ENCODE peak calls at places on chromosomes 4 and X, in four cellular contexts. B is kidney epithelial cell, A is AG09309, L is right lobe of liver. F is an unnamed sample.
A peak's percentile ranks its signal among the peaks of the same experiment; 100 is the strongest.

GRCh38 chr4:6770581-6771228 is 11.8 kb upstream of the KIAA0232 start:
- DNase-seq in L (no peak), A (no peak), B (no peak), F (no peak)

GRCh38 chr4:145565328-145565727 is 53.9 kb upstream of the MMAA start:
- DNase-seq in B (no peak), A (peak; percentile 20), L (no peak), F (no peak)

GRCh38 chr4:176690716-176691115 is 102.0 kb downstream of the VEGFC start:
- DNase-seq in A (no peak), B (no peak), L (no peak), F (no peak)

GRCh38 chrX:46327229-46328081 is 217.8 kb downstream of the ZNF674 start:
- DNase-seq in L (peak; percentile 45), B (peak; percentile 64), A (no peak), F (peak; percentile 59)

GRCh38 chrX:53128097-53128749 is 34.3 kb downstream of the KANTR start:
- DNase-seq in A (peak; percentile 13), B (no peak), L (no peak), F (no peak)

GRCh38 chr4:8451440-8452182 is 11.0 kb downstream of the TRMT44 start:
- DNase-seq in A (no peak), B (no peak), L (no peak), F (no peak)

GRCh38 chr4:97917115-97917514 is 226.2 kb downstream of the STPG2 start:
- DNase-seq in A (no peak), L (no peak), B (no peak), F (no peak)

GRCh38 chr4:33302298-33302697 is 2582.1 kb downstream of the PCDH7 start:
- DNase-seq in B (peak; percentile 12), A (no peak), L (no peak), F (peak; percentile 97)

GRCh38 chrX:43644124-43644701 is 11.9 kb upstream of the MAOA start:
- DNase-seq in L (no peak), A (no peak), B (peak; percentile 65), F (peak; percentile 28)

GRCh38 chrX:9907645-9908387 is 59.3 kb upstream of the CLDN34 start:
- DNase-seq in B (no peak), A (no peak), L (no peak), F (no peak)

GRCh38 chr4:112127048-112127637 is 18.1 kb upstream of the FAM241A start:
- DNase-seq in A (no peak), L (no peak), B (no peak), F (no peak)

GRCh38 chr4:171812377-171813194 is 618 bp upstream of the GALNTL6 start:
- DNase-seq in B (no peak), L (no peak), A (no peak), F (no peak)

GRCh38 chr4:6232836-6233785 is 32.8 kb upstream of the JAKMIP1 start:
- DNase-seq in A (no peak), L (peak; percentile 22), B (no peak), F (no peak)

GRCh38 chr4:116881077-116881476 is 204.3 kb downstream of the TRAM1L1 start:
- DNase-seq in L (no peak), A (no peak), B (no peak), F (no peak)

GRCh38 chr4:76246025-76246424 is 5.5 kb upstream of the FAM47E start:
- DNase-seq in A (no peak), B (no peak), L (no peak), F (no peak)
- TF ChIP-seq CTCF in A (no peak), B (no peak), L (peak; percentile 35), F (no peak)

GRCh38 chr4:15894923-15895411 is 43.6 kb downstream of the FGFBP1 start:
- DNase-seq in A (no peak), B (no peak), L (no peak), F (no peak)
- TF ChIP-seq CTCF in A (no peak), B (no peak), L (no peak), F (no peak)

DNA sequence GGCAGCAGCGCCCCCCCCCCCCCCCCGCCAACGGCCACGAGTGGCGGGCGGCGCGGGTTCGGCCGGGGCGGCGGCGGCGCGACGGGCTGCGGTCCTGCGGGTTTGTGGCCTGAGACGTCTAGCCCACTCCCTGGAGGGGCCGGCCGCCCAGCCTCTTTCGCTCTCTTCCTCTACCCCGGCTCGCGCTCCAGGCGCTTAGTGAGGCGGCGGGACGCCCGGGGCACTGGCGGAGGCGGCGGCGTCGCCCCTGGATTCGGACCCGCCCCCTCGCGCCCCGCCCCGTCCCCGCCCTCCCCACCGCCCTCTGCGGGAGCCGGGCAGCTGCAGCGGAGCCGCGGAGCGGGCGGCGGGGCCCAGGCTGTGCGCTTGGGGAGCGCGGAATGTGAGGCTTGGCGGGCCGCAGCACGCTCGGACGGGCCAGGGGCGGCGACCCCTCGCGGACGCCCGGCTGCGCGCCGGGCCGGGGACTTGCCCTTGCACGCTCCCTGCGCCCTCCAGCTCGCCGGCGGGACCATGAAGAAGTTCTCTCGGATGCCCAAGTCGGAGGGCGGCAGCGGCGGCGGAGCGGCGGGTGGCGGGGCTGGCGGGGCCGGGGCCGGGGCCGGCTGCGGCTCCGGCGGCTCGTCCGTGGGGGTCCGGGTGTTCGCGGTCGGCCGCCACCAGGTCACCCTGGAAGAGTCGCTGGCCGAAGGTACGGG is at the start of gene BMP2K:
- DNase-seq in A (no peak), B (no peak), L (peak; percentile 87), F (peak; percentile 26)
- TF ChIP-seq CTCF in A (no peak), B (no peak), L (no peak), F (no peak)

DNA sequence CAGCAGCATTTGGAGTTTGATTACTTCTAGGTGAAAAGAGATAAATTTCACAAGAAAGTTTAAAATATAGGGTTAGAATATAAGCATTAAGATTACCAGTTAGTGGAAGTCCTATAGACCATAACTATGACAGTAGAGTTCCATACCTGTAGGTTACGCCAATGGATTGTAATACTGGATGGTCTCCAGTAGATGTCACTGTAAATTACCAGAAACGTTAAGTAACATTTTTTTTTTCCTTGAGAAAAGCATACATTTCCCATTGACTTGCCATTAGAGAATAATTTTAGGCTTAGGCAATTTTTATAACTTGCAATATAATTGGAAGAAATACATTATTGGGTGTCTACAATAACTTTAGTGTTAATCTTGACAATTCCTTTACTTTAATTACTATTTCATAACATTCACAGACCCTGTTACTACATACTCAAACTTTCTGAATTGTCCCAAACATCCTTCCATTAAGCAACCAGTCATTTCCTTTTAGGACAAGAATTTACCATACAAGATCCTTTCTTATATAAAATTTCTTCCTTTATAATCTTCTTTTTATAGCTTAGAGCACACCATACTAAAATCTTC is 304.1 kb upstream of the TECRL start:
- DNase-seq in B (no peak), A (peak; percentile 2), L (no peak), F (peak; percentile 5)
- TF ChIP-seq CTCF in B (peak; percentile 53), A (peak; percentile 32), L (peak; percentile 56), F (peak; percentile 58)

DNA sequence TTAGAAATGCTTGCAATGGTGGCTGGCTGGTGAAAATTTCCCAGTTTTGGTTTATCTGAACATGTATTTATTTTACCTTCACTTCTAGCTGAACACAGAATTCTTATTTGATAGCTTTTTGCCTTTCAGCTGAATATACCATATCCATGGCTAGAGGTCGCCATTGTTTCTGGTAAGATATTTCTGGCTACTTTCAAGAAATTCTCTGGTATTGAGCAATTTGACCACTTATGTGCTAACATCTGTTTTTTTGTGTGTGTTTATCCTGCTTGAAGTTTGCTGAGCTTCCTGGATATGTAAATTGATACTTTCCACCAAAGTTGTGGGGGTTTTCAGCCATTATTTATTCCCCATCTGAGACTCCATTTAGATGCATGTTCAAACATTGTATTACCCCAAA is 75.4 kb downstream of the FBXW7 start:
- DNase-seq in L (no peak), A (peak; percentile 54), B (peak; percentile 37), F (no peak)
- TF ChIP-seq CTCF in L (peak; percentile 20), A (peak; percentile 41), B (peak; percentile 26), F (no peak)

DNA sequence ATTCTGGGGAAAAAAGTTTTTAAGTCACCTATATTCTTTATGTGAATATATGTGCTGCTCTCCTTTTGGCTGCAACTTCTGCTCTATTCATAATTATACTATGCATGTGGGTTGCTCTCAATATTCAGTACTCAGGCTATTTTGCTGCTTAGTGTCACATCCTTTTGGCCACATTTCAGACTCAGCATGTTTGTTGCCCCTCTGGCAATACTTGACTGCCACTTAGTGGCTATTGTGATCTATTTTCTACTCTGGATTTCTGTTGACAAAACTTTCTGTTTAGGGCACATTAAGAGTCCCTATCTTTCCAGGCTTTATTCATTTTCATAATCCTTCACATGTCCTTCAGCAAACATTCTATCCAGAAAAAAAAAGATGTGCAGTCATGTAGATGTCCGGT is 15.8 kb upstream of the CT45A1 start:
- DNase-seq in L (no peak), B (no peak), A (no peak), F (no peak)
- TF ChIP-seq CTCF in L (peak; percentile 10), B (no peak), A (no peak), F (no peak)

F was measured in retinal pigment epithelial cell.